ENCODE peak calls at places on chromosomes 5 and 9, in ten cellular contexts. One of them, this sample, is unnamed. For H3K4me1, the result is how much of the 10 kb centered on the place peaks cover.

GRCh38 chr5:161547573-161548471 is 1.3 kb upstream of the GABRB2 start:
- DNase-seq in psoas muscle: no peak
- DNase-seq in CD8-positive, alpha-beta memory T cell: no peak
- DNase-seq in endodermal cell: peak
- DNase-seq in A549: peak
- DNase-seq in tibial nerve: no peak
- DNase-seq in aorta: no peak
- DNase-seq in MM.1S: no peak
- DNase-seq in H9: peak
- DNase-seq in tibial artery: no peak
- DNase-seq in this sample: no peak

GRCh38 chr5:148972958-148973357 is 89.9 kb downstream of the SH3TC2 start:
- DNase-seq in psoas muscle: peak
- DNase-seq in CD8-positive, alpha-beta memory T cell: no peak
- DNase-seq in endodermal cell: no peak
- DNase-seq in A549: peak
- DNase-seq in tibial nerve: peak
- DNase-seq in aorta: peak
- DNase-seq in MM.1S: no peak
- DNase-seq in H9: no peak
- DNase-seq in tibial artery: peak
- DNase-seq in this sample: peak

GRCh38 chr9:34993502-34994428 is 4.2 kb downstream of the DNAJB5 start:
- DNase-seq in psoas muscle: peak
- DNase-seq in CD8-positive, alpha-beta memory T cell: no peak
- DNase-seq in endodermal cell: peak
- DNase-seq in A549: no peak
- DNase-seq in tibial nerve: peak
- DNase-seq in aorta: peak
- DNase-seq in MM.1S: no peak
- DNase-seq in H9: peak
- DNase-seq in tibial artery: peak
- DNase-seq in this sample: peak

GRCh38 chr5:163248856-163249255 is 188.5 kb upstream of the CCNG1 start:
- DNase-seq in psoas muscle: no peak
- DNase-seq in CD8-positive, alpha-beta memory T cell: no peak
- DNase-seq in endodermal cell: no peak
- DNase-seq in A549: no peak
- DNase-seq in tibial nerve: no peak
- DNase-seq in aorta: no peak
- DNase-seq in MM.1S: no peak
- DNase-seq in H9: no peak
- DNase-seq in tibial artery: no peak
- DNase-seq in this sample: no peak

GRCh38 chr5:68839019-68839552 is 254.7 kb upstream of the SLC30A5 start:
- DNase-seq in psoas muscle: peak
- DNase-seq in CD8-positive, alpha-beta memory T cell: no peak
- DNase-seq in endodermal cell: no peak
- DNase-seq in A549: no peak
- DNase-seq in tibial nerve: peak
- DNase-seq in aorta: no peak
- DNase-seq in MM.1S: no peak
- DNase-seq in H9: no peak
- DNase-seq in tibial artery: peak
- DNase-seq in this sample: no peak

GRCh38 chr9:15155323-15155722 is 151.7 kb downstream of the TTC39B start:
- DNase-seq in psoas muscle: no peak
- DNase-seq in CD8-positive, alpha-beta memory T cell: no peak
- DNase-seq in endodermal cell: no peak
- DNase-seq in A549: no peak
- DNase-seq in tibial nerve: no peak
- DNase-seq in aorta: no peak
- DNase-seq in MM.1S: no peak
- DNase-seq in H9: no peak
- DNase-seq in tibial artery: no peak
- DNase-seq in this sample: no peak

GRCh38 chr9:129567842-129568559 is 52.9 kb downstream of the C9orf50 start:
- DNase-seq in psoas muscle: peak
- DNase-seq in CD8-positive, alpha-beta memory T cell: no peak
- DNase-seq in endodermal cell: peak
- DNase-seq in A549: peak
- DNase-seq in tibial nerve: no peak
- DNase-seq in aorta: peak
- DNase-seq in MM.1S: no peak
- DNase-seq in H9: peak
- DNase-seq in tibial artery: peak
- DNase-seq in this sample: peak

GRCh38 chr5:167614294-167615104 is 676.9 kb upstream of the WWC1 start:
- DNase-seq in psoas muscle: no peak
- DNase-seq in CD8-positive, alpha-beta memory T cell: no peak
- DNase-seq in endodermal cell: no peak
- DNase-seq in A549: no peak
- DNase-seq in tibial nerve: no peak
- DNase-seq in aorta: no peak
- DNase-seq in MM.1S: no peak
- DNase-seq in H9: no peak
- DNase-seq in tibial artery: no peak
- DNase-seq in this sample: peak

GRCh38 chr5:142894749-142895148 is 124.6 kb downstream of the ARHGAP26 start:
- DNase-seq in psoas muscle: no peak
- DNase-seq in CD8-positive, alpha-beta memory T cell: no peak
- DNase-seq in endodermal cell: no peak
- DNase-seq in A549: no peak
- DNase-seq in tibial nerve: no peak
- DNase-seq in aorta: no peak
- DNase-seq in MM.1S: no peak
- DNase-seq in H9: no peak
- DNase-seq in tibial artery: no peak
- DNase-seq in this sample: peak

GRCh38 chr5:21711854-21712752 is 1141.0 kb downstream of the CDH12 start:
- DNase-seq in psoas muscle: no peak
- DNase-seq in CD8-positive, alpha-beta memory T cell: no peak
- DNase-seq in endodermal cell: no peak
- DNase-seq in A549: no peak
- DNase-seq in tibial nerve: no peak
- DNase-seq in aorta: no peak
- DNase-seq in MM.1S: no peak
- DNase-seq in H9: no peak
- DNase-seq in tibial artery: no peak
- DNase-seq in this sample: no peak

GRCh38 chr5:116068028-116068632 is 16.7 kb upstream of the COMMD10 start:
- DNase-seq in psoas muscle: no peak
- DNase-seq in CD8-positive, alpha-beta memory T cell: no peak
- DNase-seq in endodermal cell: no peak
- DNase-seq in A549: peak
- DNase-seq in tibial nerve: peak
- DNase-seq in aorta: no peak
- DNase-seq in MM.1S: peak
- DNase-seq in H9: no peak
- DNase-seq in tibial artery: no peak
- DNase-seq in this sample: peak

GRCh38 chr5:38396766-38397165 is 138.4 kb downstream of the EGFLAM start:
- DNase-seq in psoas muscle: no peak
- DNase-seq in CD8-positive, alpha-beta memory T cell: no peak
- DNase-seq in endodermal cell: peak
- DNase-seq in A549: no peak
- DNase-seq in tibial nerve: no peak
- DNase-seq in aorta: no peak
- DNase-seq in MM.1S: no peak
- DNase-seq in H9: no peak
- DNase-seq in tibial artery: no peak
- DNase-seq in this sample: no peak

GRCh38 chr5:27592231-27592630 is 553.8 kb upstream of the CDH9 start:
- DNase-seq in psoas muscle: no peak
- DNase-seq in CD8-positive, alpha-beta memory T cell: no peak
- DNase-seq in endodermal cell: no peak
- DNase-seq in A549: no peak
- DNase-seq in tibial nerve: no peak
- DNase-seq in aorta: no peak
- DNase-seq in MM.1S: no peak
- DNase-seq in H9: no peak
- DNase-seq in tibial artery: no peak
- DNase-seq in this sample: peak

GRCh38 chr9:274101-274500 is 59.4 kb downstream of the DOCK8 start:
- DNase-seq in psoas muscle: no peak
- DNase-seq in CD8-positive, alpha-beta memory T cell: no peak
- DNase-seq in endodermal cell: no peak
- DNase-seq in A549: no peak
- DNase-seq in tibial nerve: no peak
- DNase-seq in aorta: no peak
- DNase-seq in MM.1S: no peak
- DNase-seq in H9: no peak
- DNase-seq in tibial artery: no peak
- DNase-seq in this sample: no peak
- H3K4me1 ChIP-seq in psoas muscle: under half
- H3K4me1 ChIP-seq in CD8-positive, alpha-beta memory T cell: half or more
- H3K4me1 ChIP-seq in endodermal cell: under half
- H3K4me1 ChIP-seq in A549: under half
- H3K4me1 ChIP-seq in tibial nerve: under half
- H3K4me1 ChIP-seq in aorta: under half
- H3K4me1 ChIP-seq in MM.1S: under half
- H3K4me1 ChIP-seq in H9: under half
- H3K4me1 ChIP-seq in tibial artery: under half
- H3K4me1 ChIP-seq in this sample: under half

GRCh38 chr9:132669636-132670358 is at the start of gene DDX31:
- DNase-seq in psoas muscle: peak
- DNase-seq in CD8-positive, alpha-beta memory T cell: peak
- DNase-seq in endodermal cell: peak
- DNase-seq in A549: peak
- DNase-seq in tibial nerve: peak
- DNase-seq in aorta: peak
- DNase-seq in MM.1S: peak
- DNase-seq in H9: peak
- DNase-seq in tibial artery: peak
- DNase-seq in this sample: peak

GRCh38 chr9:132671620-132672412 is 1.6 kb downstream of the GTF3C4 start:
- DNase-seq in psoas muscle: no peak
- DNase-seq in CD8-positive, alpha-beta memory T cell: no peak
- DNase-seq in endodermal cell: no peak
- DNase-seq in A549: no peak
- DNase-seq in tibial nerve: no peak
- DNase-seq in aorta: no peak
- DNase-seq in MM.1S: no peak
- DNase-seq in H9: no peak
- DNase-seq in tibial artery: no peak
- DNase-seq in this sample: no peak

GRCh38 chr9:132672413-132672690 is 2.1 kb downstream of the GTF3C4 start:
- DNase-seq in psoas muscle: no peak
- DNase-seq in CD8-positive, alpha-beta memory T cell: no peak
- DNase-seq in endodermal cell: no peak
- DNase-seq in A549: peak
- DNase-seq in tibial nerve: no peak
- DNase-seq in aorta: no peak
- DNase-seq in MM.1S: no peak
- DNase-seq in H9: no peak
- DNase-seq in tibial artery: no peak
- DNase-seq in this sample: no peak

GRCh38 chr9:132670359-132670815 is at the start of gene GTF3C4:
- DNase-seq in psoas muscle: peak
- DNase-seq in CD8-positive, alpha-beta memory T cell: peak
- DNase-seq in endodermal cell: no peak
- DNase-seq in A549: peak
- DNase-seq in tibial nerve: peak
- DNase-seq in aorta: peak
- DNase-seq in MM.1S: peak
- DNase-seq in H9: no peak
- DNase-seq in tibial artery: peak
- DNase-seq in this sample: peak

GRCh38 chr9:132670816-132671371 is 630 bp downstream of the GTF3C4 start:
- DNase-seq in psoas muscle: peak
- DNase-seq in CD8-positive, alpha-beta memory T cell: peak
- DNase-seq in endodermal cell: peak
- DNase-seq in A549: peak
- DNase-seq in tibial nerve: no peak
- DNase-seq in aorta: no peak
- DNase-seq in MM.1S: peak
- DNase-seq in H9: peak
- DNase-seq in tibial artery: peak
- DNase-seq in this sample: peak
- H3K4me1 ChIP-seq in psoas muscle: under half
- H3K4me1 ChIP-seq in CD8-positive, alpha-beta memory T cell: under half
- H3K4me1 ChIP-seq in endodermal cell: under half
- H3K4me1 ChIP-seq in A549: under half
- H3K4me1 ChIP-seq in tibial nerve: under half
- H3K4me1 ChIP-seq in aorta: under half
- H3K4me1 ChIP-seq in MM.1S: under half
- H3K4me1 ChIP-seq in H9: under half
- H3K4me1 ChIP-seq in tibial artery: under half
- H3K4me1 ChIP-seq in this sample: under half

DNA sequence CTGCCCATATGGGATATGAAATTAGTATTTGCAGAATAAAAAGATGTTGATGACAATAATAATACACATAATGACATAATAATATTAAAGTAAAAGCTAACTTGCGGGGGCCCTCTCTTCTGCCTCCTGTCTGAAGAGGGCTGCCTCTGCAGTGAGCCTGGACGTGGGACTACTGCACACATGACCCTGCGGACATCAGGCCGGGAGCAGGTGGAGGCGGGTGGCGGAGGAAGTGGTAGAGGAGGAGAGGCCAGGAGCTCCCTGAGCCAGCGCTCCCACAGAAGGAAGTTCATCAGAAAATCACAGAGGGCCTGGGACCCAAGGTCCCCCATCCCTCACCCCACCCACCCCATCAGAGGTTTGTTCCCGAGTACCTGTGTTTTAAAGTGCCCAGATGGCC is 60.5 kb downstream of the ROPN1L start:
- DNase-seq in psoas muscle: no peak
- DNase-seq in CD8-positive, alpha-beta memory T cell: no peak
- DNase-seq in endodermal cell: no peak
- DNase-seq in A549: no peak
- DNase-seq in tibial nerve: no peak
- DNase-seq in aorta: peak
- DNase-seq in MM.1S: no peak
- DNase-seq in H9: no peak
- DNase-seq in tibial artery: no peak
- DNase-seq in this sample: no peak
- H3K4me1 ChIP-seq in psoas muscle: under half
- H3K4me1 ChIP-seq in CD8-positive, alpha-beta memory T cell: under half
- H3K4me1 ChIP-seq in endodermal cell: under half
- H3K4me1 ChIP-seq in A549: half or more
- H3K4me1 ChIP-seq in tibial nerve: under half
- H3K4me1 ChIP-seq in aorta: under half
- H3K4me1 ChIP-seq in MM.1S: under half
- H3K4me1 ChIP-seq in H9: under half
- H3K4me1 ChIP-seq in tibial artery: under half
- H3K4me1 ChIP-seq in this sample: under half

GRCh38 chr5:111752426-111752965 is 4.5 kb downstream of the NREP start:
- DNase-seq in psoas muscle: no peak
- DNase-seq in CD8-positive, alpha-beta memory T cell: no peak
- DNase-seq in endodermal cell: no peak
- DNase-seq in A549: no peak
- DNase-seq in tibial nerve: no peak
- DNase-seq in aorta: no peak
- DNase-seq in MM.1S: no peak
- DNase-seq in H9: no peak
- DNase-seq in tibial artery: no peak
- DNase-seq in this sample: no peak
- H3K4me1 ChIP-seq in psoas muscle: half or more
- H3K4me1 ChIP-seq in CD8-positive, alpha-beta memory T cell: under half
- H3K4me1 ChIP-seq in endodermal cell: under half
- H3K4me1 ChIP-seq in A549: under half
- H3K4me1 ChIP-seq in tibial nerve: under half
- H3K4me1 ChIP-seq in aorta: under half
- H3K4me1 ChIP-seq in MM.1S: under half
- H3K4me1 ChIP-seq in H9: under half
- H3K4me1 ChIP-seq in tibial artery: under half
- H3K4me1 ChIP-seq in this sample: under half

This sample was measured in fibroblast of lung.